ENCODE peak calls at places on chromosomes 4 and X, in ten cellular contexts. V is bronchial epithelial cell; Y is stomach; X is tibial artery; E is effector memory CD4-positive, alpha-beta T cell; K is SW 1271; L is cardiac muscle cell; C is T-helper 9 cell; S is nephron progenitor cell; Z is T-helper 17 cell. G is an unnamed sample.

GRCh38 chr4:131499139-131499873 is 1649.8 kb upstream of the PCDH10 start:
- DNase-seq in Z (no peak), V (peak), K (no peak), S (no peak), C (no peak), Y (no peak), L (peak), E (no peak), X (no peak), G (no peak)

GRCh38 chr4:4327652-4328121 is 37.6 kb downstream of the ZBTB49 start:
- DNase-seq in K (no peak), L (peak), V (no peak), S (peak), X (peak), C (no peak), E (no peak), Z (no peak), Y (no peak), G (no peak)

GRCh38 chr4:7987148-7987989 is 47.7 kb upstream of the AFAP1 start:
- DNase-seq in Y (peak), C (peak), K (peak), S (peak), X (peak), L (peak), V (peak), Z (peak), E (peak), G (peak)

GRCh38 chr4:84708406-84709135 is 125.6 kb downstream of the CDS1 start:
- DNase-seq in Z (no peak), X (no peak), C (no peak), Y (no peak), V (peak), L (no peak), S (no peak), K (no peak), E (no peak), G (no peak)

GRCh38 chr4:110088670-110089069 is 109.7 kb downstream of the ELOVL6 start:
- DNase-seq in K (no peak), C (no peak), S (no peak), V (no peak), E (no peak), L (peak), X (no peak), Z (no peak), Y (no peak), G (no peak)

GRCh38 chr4:81199831-81200230 is 15.2 kb downstream of the PRKG2 start:
- DNase-seq in E (no peak), X (no peak), Y (no peak), C (no peak), V (no peak), L (no peak), S (no peak), Z (no peak), K (no peak), G (no peak)

GRCh38 chr4:158801677-158802076 is 32.9 kb downstream of the FNIP2 start:
- DNase-seq in V (no peak), S (no peak), X (no peak), Y (no peak), E (no peak), Z (no peak), K (no peak), L (no peak), C (no peak), G (no peak)

GRCh38 chr4:145734576-145735329 is 54.8 kb downstream of the C4orf51 start:
- DNase-seq in C (no peak), L (peak), K (peak), V (peak), S (no peak), X (peak), Y (peak), Z (no peak), E (no peak), G (no peak)

GRCh38 chr4:36173923-36174322 is 70.4 kb downstream of the ARAP2 start:
- DNase-seq in Y (no peak), C (no peak), V (no peak), S (no peak), E (no peak), Z (no peak), L (no peak), X (no peak), K (no peak), G (no peak)

GRCh38 chr4:153156263-153156662 is 48.0 kb upstream of the TRIM2 start:
- DNase-seq in S (peak), V (no peak), Z (no peak), Y (no peak), K (no peak), X (no peak), C (peak), E (no peak), L (peak), G (no peak)

GRCh38 chr4:244471-244870 is 60.8 kb downstream of the ZNF732 start:
- DNase-seq in X (no peak), C (peak), S (peak), Z (peak), E (peak), K (no peak), V (no peak), L (peak), Y (peak), G (no peak)

GRCh38 chrX:142998447-142999208 is 27.1 kb upstream of the SPANXN4 start:
- DNase-seq in V (no peak), C (no peak), X (no peak), S (no peak), Y (no peak), L (peak), K (no peak), E (no peak), Z (no peak), G (no peak)